ENCODE peak calls at places on chromosomes 2 and 18, in four cellular contexts. One of them, this sample, is unnamed.

GRCh38 chr2:55954306-55955035 is 30.9 kb upstream of the EFEMP1 start:
- DNase-seq in GM12878: no peak
- DNase-seq in HepG2: no peak
- DNase-seq in H1: no peak
- DNase-seq in this sample: no peak

GRCh38 chr2:165469417-165469816 is at the start of gene CSRNP3:
- DNase-seq in H1: peak
- DNase-seq in GM12878: no peak
- DNase-seq in HepG2: peak
- DNase-seq in this sample: peak

GRCh38 chr2:189865836-189866235 is 81.6 kb downstream of the PMS1 start:
- DNase-seq in H1: no peak
- DNase-seq in GM12878: no peak
- DNase-seq in HepG2: no peak
- DNase-seq in this sample: no peak

GRCh38 chr2:30641765-30642341 is 165.4 kb downstream of the CAPN13 start:
- DNase-seq in HepG2: no peak
- DNase-seq in GM12878: no peak
- DNase-seq in H1: no peak
- DNase-seq in this sample: no peak

GRCh38 chr2:584863-585823 is 92.1 kb downstream of the TMEM18 start:
- DNase-seq in H1: no peak
- DNase-seq in HepG2: no peak
- DNase-seq in GM12878: no peak
- DNase-seq in this sample: no peak

GRCh38 chr2:36235877-36236276 is 119.7 kb upstream of the CRIM1 start:
- DNase-seq in H1: no peak
- DNase-seq in GM12878: no peak
- DNase-seq in HepG2: no peak
- DNase-seq in this sample: no peak

GRCh38 chr2:104125096-104125495 is 728.8 kb upstream of the POU3F3 start:
- DNase-seq in H1: no peak
- DNase-seq in HepG2: no peak
- DNase-seq in GM12878: no peak
- DNase-seq in this sample: no peak

GRCh38 chr2:222561817-222562424 is 94.0 kb downstream of the FARSB start:
- DNase-seq in H1: peak
- DNase-seq in HepG2: peak
- DNase-seq in GM12878: peak
- DNase-seq in this sample: peak

GRCh38 chr18:52588916-52589315 is 248.9 kb downstream of the DCC start:
- DNase-seq in H1: no peak
- DNase-seq in GM12878: no peak
- DNase-seq in HepG2: no peak
- DNase-seq in this sample: no peak

GRCh38 chr18:39611381-39612090 is 2045.9 kb upstream of the CELF4 start:
- DNase-seq in GM12878: no peak
- DNase-seq in H1: no peak
- DNase-seq in HepG2: no peak
- DNase-seq in this sample: no peak

GRCh38 chr2:31978998-31979397 is 31.8 kb downstream of the MEMO1 start:
- DNase-seq in GM12878: no peak
- DNase-seq in H1: no peak
- DNase-seq in HepG2: no peak
- DNase-seq in this sample: no peak

GRCh38 chr2:130764035-130764820 is 8.9 kb downstream of the AMER3 start:
- DNase-seq in GM12878: no peak
- DNase-seq in H1: no peak
- DNase-seq in HepG2: no peak
- DNase-seq in this sample: no peak

GRCh38 chr2:225120175-225120574 is 77.9 kb upstream of the DOCK10 start:
- DNase-seq in H1: no peak
- DNase-seq in GM12878: no peak
- DNase-seq in HepG2: no peak
- DNase-seq in this sample: no peak

GRCh38 chr2:48525269-48525943 is 4.5 kb upstream of the STON1 start:
- DNase-seq in GM12878: no peak
- DNase-seq in HepG2: no peak
- DNase-seq in H1: no peak
- DNase-seq in this sample: no peak

GRCh38 chr2:46732127-46732526 is 183.5 kb downstream of the MCFD2 start:
- DNase-seq in H1: no peak
- DNase-seq in HepG2: no peak
- DNase-seq in GM12878: no peak
- DNase-seq in this sample: no peak
- TF ChIP-seq SUZ12 in H1: no peak
- TF ChIP-seq SUZ12 in HepG2: no peak
- TF ChIP-seq SUZ12 in GM12878: no peak
- TF ChIP-seq SUZ12 in this sample: no peak

GRCh38 chr2:24169031-24169430 is 5.8 kb upstream of the FAM228A start:
- DNase-seq in GM12878: no peak
- DNase-seq in HepG2: no peak
- DNase-seq in H1: no peak
- DNase-seq in this sample: no peak

GRCh38 chr2:24162494-24162893 is 12.4 kb upstream of the FAM228A start:
- DNase-seq in GM12878: no peak
- DNase-seq in HepG2: no peak
- DNase-seq in H1: no peak
- DNase-seq in this sample: no peak

GRCh38 chr2:24160761-24161160 is 14.1 kb upstream of the FAM228A start:
- DNase-seq in H1: no peak
- DNase-seq in GM12878: no peak
- DNase-seq in HepG2: no peak
- DNase-seq in this sample: no peak

GRCh38 chr2:24163186-24163585 is 11.7 kb upstream of the FAM228A start:
- DNase-seq in H1: no peak
- DNase-seq in HepG2: no peak
- DNase-seq in GM12878: no peak
- DNase-seq in this sample: no peak

GRCh38 chr2:24164416-24164973 is 10.4 kb upstream of the FAM228A start:
- DNase-seq in HepG2: peak
- DNase-seq in GM12878: peak
- DNase-seq in H1: peak
- DNase-seq in this sample: no peak
- TF ChIP-seq YY1 in HepG2: no peak
- TF ChIP-seq YY1 in GM12878: peak
- TF ChIP-seq YY1 in H1: no peak
- TF ChIP-seq YY1 in this sample: no peak

GRCh38 chr18:58046794-58047555 is 2.9 kb downstream of the NEDD4L start:
- DNase-seq in GM12878: no peak
- DNase-seq in HepG2: peak
- DNase-seq in H1: no peak
- DNase-seq in this sample: no peak

GRCh38 chr18:58046087-58046793 is 2.2 kb downstream of the NEDD4L start:
- DNase-seq in HepG2: peak
- DNase-seq in GM12878: no peak
- DNase-seq in H1: no peak
- DNase-seq in this sample: no peak

GRCh38 chr18:58043452-58044369 is at the start of gene NEDD4L:
- DNase-seq in GM12878: peak
- DNase-seq in HepG2: peak
- DNase-seq in H1: no peak
- DNase-seq in this sample: peak

GRCh38 chr18:58044370-58045264 is 591 bp downstream of the NEDD4L start:
- DNase-seq in HepG2: no peak
- DNase-seq in H1: no peak
- DNase-seq in GM12878: no peak
- DNase-seq in this sample: no peak

GRCh38 chr18:58045265-58046086 is 1.4 kb downstream of the NEDD4L start:
- DNase-seq in GM12878: no peak
- DNase-seq in H1: no peak
- DNase-seq in HepG2: peak
- DNase-seq in this sample: no peak
- TF ChIP-seq SUZ12 in GM12878: no peak
- TF ChIP-seq SUZ12 in H1: no peak
- TF ChIP-seq SUZ12 in HepG2: no peak
- TF ChIP-seq SUZ12 in this sample: no peak

GRCh38 chr2:27885656-27886055 is 4.5 kb downstream of the RBKS start:
- DNase-seq in HepG2: no peak
- DNase-seq in H1: no peak
- DNase-seq in GM12878: no peak
- DNase-seq in this sample: no peak
- TF ChIP-seq YY1 in HepG2: no peak
- TF ChIP-seq YY1 in H1: no peak
- TF ChIP-seq YY1 in GM12878: no peak
- TF ChIP-seq YY1 in this sample: no peak

GRCh38 chr18:12701161-12701560 is 1.4 kb downstream of the CEP76 start:
- DNase-seq in H1: no peak
- DNase-seq in HepG2: no peak
- DNase-seq in GM12878: no peak
- DNase-seq in this sample: no peak
- TF ChIP-seq SUZ12 in H1: no peak
- TF ChIP-seq SUZ12 in HepG2: no peak
- TF ChIP-seq SUZ12 in GM12878: no peak
- TF ChIP-seq SUZ12 in this sample: no peak

GRCh38 chr18:45173327-45173726 is 441.9 kb upstream of the SLC14A2 start:
- DNase-seq in GM12878: no peak
- DNase-seq in H1: no peak
- DNase-seq in HepG2: no peak
- DNase-seq in this sample: no peak
- TF ChIP-seq YY1 in GM12878: no peak
- TF ChIP-seq YY1 in H1: no peak
- TF ChIP-seq YY1 in HepG2: no peak
- TF ChIP-seq YY1 in this sample: no peak

DNA sequence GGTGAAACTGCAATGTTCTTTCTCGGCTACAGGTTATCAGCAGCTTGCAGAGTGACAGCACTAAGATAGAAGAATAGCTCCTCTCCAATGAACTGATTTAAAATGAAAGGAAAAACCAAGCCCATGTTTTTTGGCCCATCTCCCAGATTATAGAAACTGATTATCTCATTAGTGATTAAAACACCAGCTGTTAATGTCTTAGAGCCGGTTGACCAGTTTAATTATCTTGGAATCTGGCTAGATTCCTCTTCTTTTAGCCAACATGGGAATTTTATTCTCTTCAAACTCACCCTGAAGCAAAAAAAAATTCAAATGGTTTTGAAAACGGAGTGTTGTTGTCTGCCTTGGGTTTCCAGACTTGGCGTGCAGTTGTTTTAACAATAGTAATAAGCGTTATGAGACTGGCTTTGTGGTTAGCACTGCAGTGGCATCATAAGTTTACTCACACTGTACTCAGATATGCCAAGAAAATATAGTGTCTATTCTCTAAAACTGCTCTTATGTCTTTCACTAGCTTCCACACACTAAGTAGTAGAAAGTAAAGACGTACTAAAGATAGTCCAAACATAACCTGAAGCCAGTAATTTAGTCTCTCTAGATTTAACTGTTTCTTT is 665.3 kb downstream of the STK39 start:
- DNase-seq in HepG2: no peak
- DNase-seq in GM12878: no peak
- DNase-seq in H1: no peak
- DNase-seq in this sample: no peak
- TF ChIP-seq SUZ12 in HepG2: no peak
- TF ChIP-seq SUZ12 in GM12878: no peak
- TF ChIP-seq SUZ12 in H1: no peak
- TF ChIP-seq SUZ12 in this sample: no peak

GRCh38 chr18:27277554-27277953 is 92.4 kb upstream of the CHST9 start:
- DNase-seq in H1: no peak
- DNase-seq in HepG2: no peak
- DNase-seq in GM12878: no peak
- DNase-seq in this sample: no peak

GRCh38 chr18:27276479-27276878 is 91.4 kb upstream of the CHST9 start:
- DNase-seq in H1: no peak
- DNase-seq in GM12878: no peak
- DNase-seq in HepG2: no peak
- DNase-seq in this sample: no peak

GRCh38 chr18:27278131-27278530 is 93.0 kb upstream of the CHST9 start:
- DNase-seq in GM12878: no peak
- DNase-seq in H1: no peak
- DNase-seq in HepG2: no peak
- DNase-seq in this sample: no peak

DNA sequence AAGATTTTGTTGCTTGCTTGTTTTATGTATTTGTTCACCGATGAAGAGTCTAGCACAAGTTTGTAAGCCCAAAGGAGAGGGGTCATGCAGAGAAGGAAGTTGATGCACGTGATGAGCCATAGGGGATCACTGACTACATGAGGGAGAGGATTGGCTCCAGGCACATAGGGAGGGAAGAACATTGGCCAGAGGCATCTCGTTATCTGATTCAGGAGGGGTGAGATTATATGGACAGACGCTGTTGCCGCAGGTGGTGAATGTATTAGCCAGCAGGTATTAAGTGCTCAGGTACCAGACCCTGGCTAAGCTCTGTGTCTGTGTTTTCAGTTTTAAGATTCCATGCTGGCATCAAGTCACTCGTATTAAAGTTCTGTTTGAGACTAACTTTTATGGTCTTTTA is 91.8 kb upstream of the CHST9 start:
- DNase-seq in H1: no peak
- DNase-seq in GM12878: no peak
- DNase-seq in HepG2: no peak
- DNase-seq in this sample: no peak
- TF ChIP-seq YY1 in H1: no peak
- TF ChIP-seq YY1 in GM12878: no peak
- TF ChIP-seq YY1 in HepG2: no peak
- TF ChIP-seq YY1 in this sample: no peak

GRCh38 chr2:126902152-126902835 is 3.6 kb downstream of the TEX51 start:
- DNase-seq in H1: no peak
- DNase-seq in GM12878: no peak
- DNase-seq in HepG2: no peak
- DNase-seq in this sample: no peak
- TF ChIP-seq SUZ12 in H1: no peak
- TF ChIP-seq SUZ12 in GM12878: no peak
- TF ChIP-seq SUZ12 in HepG2: no peak
- TF ChIP-seq SUZ12 in this sample: no peak

This sample was measured in NT2/D1.